ENCODE peak calls at places on chromosomes 1 and 21, in six cellular contexts. One of them, this sample, is unnamed.
A peak's percentile ranks its signal among the peaks of the same experiment; 100 is the strongest.

GRCh38 chr1:186648606-186649005 is 31.6 kb downstream of the PTGS2 start:
- DNase-seq in suprapubic skin: no peak
- DNase-seq in GM12864: no peak
- DNase-seq in tibial nerve: no peak
- DNase-seq in cardiac muscle cell: no peak
- DNase-seq in fibroblast of villous mesenchyme: no peak
- DNase-seq in this sample: no peak

GRCh38 chr1:26195805-26196204 is 5.4 kb downstream of the CATSPER4 start:
- DNase-seq in suprapubic skin: no peak
- DNase-seq in GM12864: no peak
- DNase-seq in tibial nerve: no peak
- DNase-seq in cardiac muscle cell: no peak
- DNase-seq in fibroblast of villous mesenchyme: no peak
- DNase-seq in this sample: no peak

GRCh38 chr1:156880473-156880872 is 13.0 kb upstream of the PEAR1 start:
- DNase-seq in suprapubic skin: no peak
- DNase-seq in GM12864: no peak
- DNase-seq in tibial nerve: no peak
- DNase-seq in cardiac muscle cell: no peak
- DNase-seq in fibroblast of villous mesenchyme: no peak
- DNase-seq in this sample: no peak

GRCh38 chr21:39637197-39637970 is 24.6 kb downstream of the B3GALT5 start:
- DNase-seq in suprapubic skin: no peak
- DNase-seq in GM12864: no peak
- DNase-seq in tibial nerve: no peak
- DNase-seq in cardiac muscle cell: no peak
- DNase-seq in fibroblast of villous mesenchyme: no peak
- DNase-seq in this sample: no peak

GRCh38 chr1:211684791-211685190 is 9.4 kb upstream of the NEK2 start:
- DNase-seq in suprapubic skin: no peak
- DNase-seq in GM12864: no peak
- DNase-seq in tibial nerve: no peak
- DNase-seq in cardiac muscle cell: no peak
- DNase-seq in fibroblast of villous mesenchyme: peak; percentile 34
- DNase-seq in this sample: no peak

GRCh38 chr1:156707486-156708244 is 2.3 kb upstream of the CRABP2 start:
- DNase-seq in suprapubic skin: no peak
- DNase-seq in GM12864: no peak
- DNase-seq in tibial nerve: no peak
- DNase-seq in cardiac muscle cell: no peak
- DNase-seq in fibroblast of villous mesenchyme: peak; percentile 67
- DNase-seq in this sample: no peak

GRCh38 chr1:228185641-228185965 is 20.0 kb downstream of the IBA57 start:
- DNase-seq in suprapubic skin: peak; percentile 52
- DNase-seq in GM12864: no peak
- DNase-seq in tibial nerve: no peak
- DNase-seq in cardiac muscle cell: no peak
- DNase-seq in fibroblast of villous mesenchyme: no peak
- DNase-seq in this sample: no peak

GRCh38 chr1:73911849-73912248 is 286.1 kb downstream of the LRRIQ3 start:
- DNase-seq in suprapubic skin: no peak
- DNase-seq in GM12864: no peak
- DNase-seq in tibial nerve: no peak
- DNase-seq in cardiac muscle cell: no peak
- DNase-seq in fibroblast of villous mesenchyme: no peak
- DNase-seq in this sample: no peak

GRCh38 chr1:216483672-216484401 is 60.6 kb upstream of the USH2A start:
- DNase-seq in suprapubic skin: no peak
- DNase-seq in GM12864: no peak
- DNase-seq in tibial nerve: no peak
- DNase-seq in cardiac muscle cell: no peak
- DNase-seq in fibroblast of villous mesenchyme: no peak
- DNase-seq in this sample: no peak

DNA sequence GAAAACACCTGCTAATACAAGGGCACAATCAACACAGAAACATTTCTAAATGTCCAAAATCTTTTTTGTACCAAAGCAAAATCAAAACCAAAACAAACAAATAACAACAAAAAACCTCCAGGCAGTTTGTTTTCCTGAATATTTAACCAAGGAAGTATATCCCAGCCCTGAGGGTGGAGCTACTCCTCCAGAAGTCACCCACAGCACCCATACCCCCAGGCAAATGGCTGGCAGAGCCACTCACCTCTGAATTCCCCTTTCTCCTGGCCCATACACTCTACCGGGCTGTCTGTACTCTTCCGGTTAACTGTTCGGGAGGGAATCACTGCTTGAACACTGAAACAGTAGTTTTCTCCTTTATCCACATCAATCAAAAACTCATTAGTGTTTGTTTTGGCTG is 9.5 kb downstream of the F3 start:
- DNase-seq in suprapubic skin: no peak
- DNase-seq in GM12864: no peak
- DNase-seq in tibial nerve: no peak
- DNase-seq in cardiac muscle cell: no peak
- DNase-seq in fibroblast of villous mesenchyme: peak; percentile 36
- DNase-seq in this sample: no peak
- TF ChIP-seq CTCF in suprapubic skin: no peak
- TF ChIP-seq CTCF in GM12864: no peak
- TF ChIP-seq CTCF in tibial nerve: no peak
- TF ChIP-seq CTCF in cardiac muscle cell: no peak
- TF ChIP-seq CTCF in fibroblast of villous mesenchyme: no peak
- TF ChIP-seq CTCF in this sample: no peak

GRCh38 chr1:118984086-118984989 is 3.8 kb downstream of the TBX15 start:
- DNase-seq in suprapubic skin: no peak
- DNase-seq in GM12864: no peak
- DNase-seq in tibial nerve: no peak
- DNase-seq in cardiac muscle cell: peak; percentile 66
- DNase-seq in fibroblast of villous mesenchyme: peak; percentile 13
- DNase-seq in this sample: peak; percentile 53
- TF ChIP-seq CTCF in suprapubic skin: no peak
- TF ChIP-seq CTCF in GM12864: no peak
- TF ChIP-seq CTCF in tibial nerve: no peak
- TF ChIP-seq CTCF in cardiac muscle cell: no peak
- TF ChIP-seq CTCF in fibroblast of villous mesenchyme: no peak
- TF ChIP-seq CTCF in this sample: no peak

DNA sequence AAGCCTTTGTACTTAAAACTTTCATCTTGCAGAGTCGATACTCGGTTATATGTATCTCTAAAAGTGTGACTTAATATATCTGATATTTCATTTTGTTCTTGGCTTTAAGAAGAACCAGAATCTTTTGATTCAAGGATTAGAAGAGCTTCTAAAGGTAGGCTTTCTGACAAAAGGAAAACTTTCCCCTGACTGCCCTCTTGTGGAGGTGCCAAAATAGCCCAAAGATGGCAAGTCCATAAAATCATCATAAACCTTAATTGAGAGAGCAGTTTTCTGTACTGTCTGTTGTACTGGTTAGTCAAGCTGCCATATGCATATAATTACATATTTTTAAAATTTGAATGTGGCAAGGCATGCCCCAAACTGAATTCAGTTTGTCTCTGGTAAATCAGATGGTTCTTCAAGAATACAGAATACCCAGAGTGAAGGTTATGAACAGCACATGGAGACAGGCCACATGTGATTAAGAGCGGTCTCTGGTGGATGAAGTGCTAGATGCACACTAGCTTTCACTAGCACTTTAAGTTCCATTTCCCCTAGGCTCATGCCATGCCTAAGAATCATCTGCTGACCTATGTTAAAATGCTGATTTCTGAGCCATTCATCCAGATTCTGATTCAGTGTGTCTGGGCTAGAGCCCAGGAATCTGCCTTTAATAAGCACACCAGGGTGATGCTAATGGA is 27.7 kb upstream of the ELAVL4 start:
- DNase-seq in suprapubic skin: no peak
- DNase-seq in GM12864: no peak
- DNase-seq in tibial nerve: no peak
- DNase-seq in cardiac muscle cell: no peak
- DNase-seq in fibroblast of villous mesenchyme: no peak
- DNase-seq in this sample: peak; percentile 21
- TF ChIP-seq CTCF in suprapubic skin: no peak
- TF ChIP-seq CTCF in GM12864: peak; percentile 38
- TF ChIP-seq CTCF in tibial nerve: no peak
- TF ChIP-seq CTCF in cardiac muscle cell: no peak
- TF ChIP-seq CTCF in fibroblast of villous mesenchyme: no peak
- TF ChIP-seq CTCF in this sample: peak; percentile 55

GRCh38 chr1:169545472-169545871 is 40.8 kb downstream of the F5 start:
- DNase-seq in suprapubic skin: no peak
- DNase-seq in GM12864: no peak
- DNase-seq in tibial nerve: no peak
- DNase-seq in cardiac muscle cell: no peak
- DNase-seq in fibroblast of villous mesenchyme: no peak
- DNase-seq in this sample: no peak

GRCh38 chr1:169546087-169546995 is 39.9 kb downstream of the F5 start:
- DNase-seq in suprapubic skin: no peak
- DNase-seq in GM12864: peak; percentile 42
- DNase-seq in tibial nerve: no peak
- DNase-seq in cardiac muscle cell: peak; percentile 82
- DNase-seq in fibroblast of villous mesenchyme: peak; percentile 81
- DNase-seq in this sample: peak; percentile 57

GRCh38 chr1:169550294-169550693 is 36.0 kb downstream of the F5 start:
- DNase-seq in suprapubic skin: no peak
- DNase-seq in GM12864: peak; percentile 12
- DNase-seq in tibial nerve: no peak
- DNase-seq in cardiac muscle cell: peak; percentile 53
- DNase-seq in fibroblast of villous mesenchyme: peak; percentile 54
- DNase-seq in this sample: no peak

DNA sequence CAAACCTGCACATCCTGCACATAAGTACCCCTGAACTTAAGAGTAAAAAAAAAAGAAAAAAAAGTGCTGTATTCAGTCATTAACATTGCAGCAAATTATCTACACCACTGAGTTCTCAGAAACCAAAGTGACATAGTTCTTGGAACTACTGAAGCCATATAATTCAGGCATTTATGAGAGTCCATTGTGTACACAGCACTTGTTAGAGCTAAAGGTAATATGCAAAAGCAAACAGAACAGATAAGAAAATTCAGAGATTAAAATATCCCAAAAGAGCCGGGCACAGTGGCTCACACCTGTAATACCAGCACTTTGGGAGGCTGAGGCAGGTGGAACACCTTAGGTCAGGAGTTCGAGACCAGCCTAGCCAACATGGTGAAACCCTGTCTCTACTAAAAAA is 38.0 kb downstream of the F5 start:
- DNase-seq in suprapubic skin: no peak
- DNase-seq in GM12864: no peak
- DNase-seq in tibial nerve: no peak
- DNase-seq in cardiac muscle cell: no peak
- DNase-seq in fibroblast of villous mesenchyme: no peak
- DNase-seq in this sample: no peak
- TF ChIP-seq CTCF in suprapubic skin: no peak
- TF ChIP-seq CTCF in GM12864: no peak
- TF ChIP-seq CTCF in tibial nerve: no peak
- TF ChIP-seq CTCF in cardiac muscle cell: no peak
- TF ChIP-seq CTCF in fibroblast of villous mesenchyme: no peak
- TF ChIP-seq CTCF in this sample: no peak

GRCh38 chr1:174266476-174266875 is 107.2 kb downstream of the RABGAP1L start:
- DNase-seq in suprapubic skin: no peak
- DNase-seq in GM12864: no peak
- DNase-seq in tibial nerve: no peak
- DNase-seq in cardiac muscle cell: no peak
- DNase-seq in fibroblast of villous mesenchyme: peak; percentile 15
- DNase-seq in this sample: no peak

GRCh38 chr1:174258148-174258550 is 98.8 kb downstream of the RABGAP1L start:
- DNase-seq in suprapubic skin: no peak
- DNase-seq in GM12864: no peak
- DNase-seq in tibial nerve: no peak
- DNase-seq in cardiac muscle cell: peak; percentile 53
- DNase-seq in fibroblast of villous mesenchyme: peak; percentile 49
- DNase-seq in this sample: peak; percentile 56

GRCh38 chr1:174266991-174267612 is 107.8 kb downstream of the RABGAP1L start:
- DNase-seq in suprapubic skin: no peak
- DNase-seq in GM12864: no peak
- DNase-seq in tibial nerve: no peak
- DNase-seq in cardiac muscle cell: peak; percentile 3
- DNase-seq in fibroblast of villous mesenchyme: no peak
- DNase-seq in this sample: no peak

GRCh38 chr1:174265273-174265672 is 106.0 kb downstream of the RABGAP1L start:
- DNase-seq in suprapubic skin: no peak
- DNase-seq in GM12864: no peak
- DNase-seq in tibial nerve: no peak
- DNase-seq in cardiac muscle cell: no peak
- DNase-seq in fibroblast of villous mesenchyme: no peak
- DNase-seq in this sample: no peak

DNA sequence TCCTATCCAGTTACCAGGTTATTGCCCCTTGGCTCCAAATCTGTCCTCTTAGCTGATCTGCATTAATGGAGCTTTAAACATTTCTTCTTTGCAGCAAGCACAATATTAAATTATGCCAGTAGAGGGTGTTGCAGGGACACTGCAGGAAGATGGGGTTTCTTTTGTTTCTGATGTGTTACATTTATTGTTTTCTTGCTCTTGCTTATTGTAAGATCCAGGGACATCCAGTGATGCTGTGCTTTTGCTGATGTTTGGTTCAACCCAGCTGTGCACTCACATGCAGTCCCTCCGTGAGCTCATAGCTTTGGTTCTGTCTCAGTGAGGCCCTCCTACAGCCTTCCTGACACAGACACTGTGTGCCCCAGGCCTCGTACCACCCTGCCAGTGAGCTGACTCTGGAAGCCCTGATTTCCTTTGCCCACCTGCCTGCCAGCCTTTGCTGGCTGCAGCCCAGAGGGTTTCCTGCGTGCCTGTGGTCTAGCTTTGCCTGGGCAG is 103.5 kb downstream of the RABGAP1L start:
- DNase-seq in suprapubic skin: no peak
- DNase-seq in GM12864: no peak
- DNase-seq in tibial nerve: no peak
- DNase-seq in cardiac muscle cell: peak; percentile 59
- DNase-seq in fibroblast of villous mesenchyme: peak; percentile 64
- DNase-seq in this sample: no peak
- TF ChIP-seq CTCF in suprapubic skin: peak; percentile 55
- TF ChIP-seq CTCF in GM12864: peak; percentile 56
- TF ChIP-seq CTCF in tibial nerve: peak; percentile 61
- TF ChIP-seq CTCF in cardiac muscle cell: peak; percentile 65
- TF ChIP-seq CTCF in fibroblast of villous mesenchyme: peak; percentile 71
- TF ChIP-seq CTCF in this sample: peak; percentile 59

This sample was measured in endothelial cell.